ENCODE peak calls at places on chromosomes 16 and 17, in six cellular contexts. A is HFFc6, N is type B pancreatic cell, R is dorsolateral prefrontal cortex, K is neural crest cell, C is ascending aorta. P is an unnamed sample.

GRCh38 chr17:44334315-44335181 is 9.9 kb upstream of the SLC25A39 start:
- DNase-seq in A (no peak), N (no peak), R (no peak), K (no peak), C (no peak), P (no peak)

GRCh38 chr16:89498839-89499238 is 8.5 kb upstream of the ANKRD11 start:
- DNase-seq in A (no peak), N (no peak), R (no peak), K (no peak), C (no peak), P (no peak)

GRCh38 chr16:1150511-1150982 is 2.4 kb upstream of the CACNA1H start:
- DNase-seq in A (peak), N (no peak), R (no peak), K (no peak), C (no peak), P (no peak)

GRCh38 chr17:40552806-40553693 is 12.2 kb downstream of the CCR7 start:
- DNase-seq in A (no peak), N (peak), R (peak), K (no peak), C (no peak), P (peak)

GRCh38 chr16:87956169-87956770 is 5.0 kb downstream of the BANP start:
- DNase-seq in A (peak), N (no peak), R (no peak), K (peak), C (no peak), P (peak)

GRCh38 chr16:46954562-46954961 is 18.9 kb downstream of the DNAJA2 start:
- DNase-seq in A (no peak), N (no peak), R (no peak), K (no peak), C (no peak), P (no peak)

GRCh38 chr17:27475070-27475673 is 18.9 kb downstream of the KSR1 start:
- DNase-seq in A (no peak), N (no peak), R (no peak), K (no peak), C (no peak), P (no peak)

GRCh38 chr16:21727344-21727743 is 63.6 kb downstream of the OTOA start:
- DNase-seq in A (no peak), N (no peak), R (no peak), K (no peak), C (no peak), P (no peak)

GRCh38 chr16:1054660-1055556 is 17.6 kb upstream of the SSTR5 start:
- DNase-seq in A (no peak), N (no peak), R (peak), K (peak), C (no peak), P (no peak)

GRCh38 chr17:50931003-50931878 is 65.1 kb upstream of the TOB1 start:
- DNase-seq in A (peak), N (peak), R (peak), K (peak), C (peak), P (peak)

GRCh38 chr17:78133971-78134898 is 3.7 kb downstream of the TMC8 start:
- DNase-seq in A (no peak), N (no peak), R (peak), K (peak), C (no peak), P (peak)

GRCh38 chr17:35496470-35497290 is 40.8 kb downstream of the SLFN12L start:
- DNase-seq in A (no peak), N (no peak), R (no peak), K (no peak), C (no peak), P (no peak)

GRCh38 chr17:71237903-71238538 is 882.8 kb upstream of the SOX9 start:
- DNase-seq in A (peak), N (no peak), R (no peak), K (no peak), C (no peak), P (no peak)

GRCh38 chr17:70314506-70314905 is 145.2 kb downstream of the KCNJ2 start:
- DNase-seq in A (no peak), N (no peak), R (no peak), K (no peak), C (no peak), P (no peak)

GRCh38 chr17:15377608-15378007 is 36.2 kb upstream of the TEKT3 start:
- DNase-seq in A (peak), N (no peak), R (peak), K (peak), C (no peak), P (no peak)

GRCh38 chr17:32274643-32275042 is 9.0 kb downstream of the RHBDL3 start:
- DNase-seq in A (no peak), N (no peak), R (no peak), K (no peak), C (no peak), P (no peak)

GRCh38 chr17:46108120-46108519 is 85.1 kb downstream of the KANSL1 start:
- DNase-seq in A (no peak), N (no peak), R (no peak), K (no peak), C (no peak), P (no peak)

GRCh38 chr17:17904171-17905035 is 67.6 kb upstream of the SREBF1 start:
- DNase-seq in A (no peak), N (no peak), R (no peak), K (no peak), C (no peak), P (no peak)

GRCh38 chr17:58327363-58328194 is 1.0 kb downstream of the TSPOAP1 start:
- DNase-seq in A (no peak), N (no peak), R (no peak), K (no peak), C (no peak), P (no peak)

GRCh38 chr17:78122221-78122990 is 6.1 kb downstream of the TMC6 start:
- DNase-seq in A (no peak), N (no peak), R (no peak), K (no peak), C (no peak), P (no peak)

GRCh38 chr17:75091855-75092327 is 4.1 kb downstream of the SLC16A5 start:
- DNase-seq in A (no peak), N (no peak), R (no peak), K (no peak), C (no peak), P (no peak)

GRCh38 chr16:56625943-56626654 is 518 bp downstream of the MT1E start:
- DNase-seq in A (peak), N (no peak), R (no peak), K (no peak), C (peak), P (no peak)

GRCh38 chr17:13266596-13266995 is 248.8 kb upstream of the ELAC2 start:
- DNase-seq in A (peak), N (no peak), R (no peak), K (no peak), C (no peak), P (no peak)

GRCh38 chr17:50945779-50946222 is 79.6 kb upstream of the TOB1 start:
- DNase-seq in A (no peak), N (no peak), R (peak), K (no peak), C (no peak), P (no peak)

GRCh38 chr17:83155128-83156081 is 76.0 kb downstream of the METRNL start:
- DNase-seq in A (peak), N (peak), R (no peak), K (no peak), C (peak), P (peak)

GRCh38 chr17:8055851-8056231 is 17.0 kb downstream of the ALOX15B start:
- DNase-seq in A (no peak), N (no peak), R (no peak), K (no peak), C (no peak), P (no peak)

GRCh38 chr17:27945333-27945616 is 52.1 kb upstream of the LYRM9 start:
- DNase-seq in A (no peak), N (no peak), R (no peak), K (no peak), C (no peak), P (no peak)

GRCh38 chr17:29584452-29585079 is 4.9 kb downstream of the GIT1 start:
- DNase-seq in A (no peak), N (no peak), R (peak), K (no peak), C (no peak), P (no peak)

GRCh38 chr17:67570797-67571196 is 146.9 kb upstream of the NOL11 start:
- DNase-seq in A (no peak), N (no peak), R (no peak), K (no peak), C (no peak), P (no peak)

GRCh38 chr17:57294629-57295501 is 38.5 kb downstream of the MSI2 start:
- DNase-seq in A (peak), N (no peak), R (no peak), K (no peak), C (no peak), P (no peak)

GRCh38 chr17:36592316-36592710 is 634 bp downstream of the DHRS11 start:
- DNase-seq in A (no peak), N (peak), R (no peak), K (no peak), C (no peak), P (no peak)

GRCh38 chr16:12228607-12229499 is 252.3 kb downstream of the SNX29 start:
- DNase-seq in A (peak), N (no peak), R (peak), K (peak), C (no peak), P (no peak)

GRCh38 chr16:50547340-50547865 is 793 bp upstream of the NKD1 start:
- DNase-seq in A (no peak), N (no peak), R (no peak), K (peak), C (no peak), P (peak)

GRCh38 chr17:19372439-19372838 is 5.9 kb upstream of the MAPK7 start:
- DNase-seq in A (no peak), N (no peak), R (no peak), K (no peak), C (no peak), P (no peak)

GRCh38 chr16:24988593-24989338 is 26.4 kb downstream of the ARHGAP17 start:
- DNase-seq in A (peak), N (no peak), R (no peak), K (no peak), C (no peak), P (no peak)
- TF ChIP-seq CTCF in A (no peak), N (no peak), R (no peak), K (no peak), C (no peak), P (no peak)

GRCh38 chr17:55324296-55324978 is 59.7 kb downstream of the HLF start:
- DNase-seq in A (no peak), N (no peak), R (no peak), K (no peak), C (no peak), P (no peak)
- TF ChIP-seq CTCF in A (no peak), N (no peak), R (no peak), K (no peak), C (no peak), P (no peak)

DNA sequence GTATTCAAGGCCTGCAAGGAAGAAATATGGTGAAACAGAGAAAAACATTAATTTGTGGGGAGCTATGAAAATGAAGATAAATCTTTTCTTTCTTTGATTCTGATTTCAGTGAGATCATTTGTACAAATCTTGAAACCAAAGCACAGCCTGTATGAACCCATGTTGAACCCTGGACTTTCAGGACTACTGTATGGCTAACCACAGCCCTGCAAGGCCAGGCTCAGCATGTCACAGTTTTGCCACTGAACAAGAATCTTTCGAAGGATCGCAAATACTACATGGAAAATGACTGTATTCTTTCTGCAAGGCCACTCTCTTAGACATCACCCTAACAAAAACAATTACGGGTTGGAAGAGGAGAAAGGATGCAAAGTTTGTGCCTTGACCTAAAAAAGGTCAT is 161.7 kb upstream of the MAF start:
- DNase-seq in A (no peak), N (no peak), R (no peak), K (no peak), C (no peak), P (no peak)
- TF ChIP-seq CTCF in A (no peak), N (no peak), R (no peak), K (no peak), C (no peak), P (no peak)

DNA sequence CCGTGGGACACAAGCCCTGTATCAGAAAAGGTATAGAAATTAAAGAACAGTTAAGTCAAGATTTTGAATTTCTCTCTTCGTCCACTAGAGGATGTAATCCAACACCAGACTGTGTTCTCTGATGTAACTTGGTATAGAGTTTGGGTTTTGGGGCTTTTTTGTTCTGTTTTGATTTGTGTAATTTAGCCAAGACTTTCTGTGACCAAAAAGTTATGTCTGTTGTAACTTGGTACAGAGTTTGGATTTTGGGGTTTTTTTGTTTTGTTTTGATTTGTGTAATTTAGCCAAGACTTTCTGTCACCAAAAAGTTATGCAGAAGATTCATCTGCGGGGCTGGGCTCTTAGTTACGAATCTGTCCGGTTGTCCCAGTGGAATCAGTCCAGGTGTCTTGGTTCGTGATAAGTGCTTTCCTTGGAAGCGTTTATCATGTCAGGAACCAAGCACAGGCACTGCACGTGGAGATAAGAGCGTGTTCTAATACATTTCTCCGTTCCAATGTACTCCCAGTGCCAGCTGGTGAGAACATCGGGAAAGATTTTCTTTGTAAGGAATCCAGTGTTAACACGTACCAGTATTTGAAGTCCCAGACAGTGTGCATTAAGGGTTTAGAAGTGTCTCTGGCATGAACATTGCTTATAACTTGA is 44.1 kb upstream of the SEC14L1 start:
- DNase-seq in A (peak), N (no peak), R (no peak), K (no peak), C (no peak), P (no peak)
- TF ChIP-seq CTCF in A (peak), N (peak), R (peak), K (peak), C (peak), P (peak)

GRCh38 chr16:86346034-86346433 is 164.3 kb upstream of the FOXF1 start:
- DNase-seq in A (no peak), N (no peak), R (no peak), K (no peak), C (no peak), P (no peak)

GRCh38 chr16:86344881-86345280 is 165.4 kb upstream of the FOXF1 start:
- DNase-seq in A (no peak), N (no peak), R (no peak), K (no peak), C (no peak), P (no peak)

GRCh38 chr16:86347916-86348555 is 162.3 kb upstream of the FOXF1 start:
- DNase-seq in A (no peak), N (no peak), R (no peak), K (no peak), C (no peak), P (no peak)

GRCh38 chr16:86345521-86345920 is 164.8 kb upstream of the FOXF1 start:
- DNase-seq in A (no peak), N (no peak), R (no peak), K (no peak), C (no peak), P (no peak)

DNA sequence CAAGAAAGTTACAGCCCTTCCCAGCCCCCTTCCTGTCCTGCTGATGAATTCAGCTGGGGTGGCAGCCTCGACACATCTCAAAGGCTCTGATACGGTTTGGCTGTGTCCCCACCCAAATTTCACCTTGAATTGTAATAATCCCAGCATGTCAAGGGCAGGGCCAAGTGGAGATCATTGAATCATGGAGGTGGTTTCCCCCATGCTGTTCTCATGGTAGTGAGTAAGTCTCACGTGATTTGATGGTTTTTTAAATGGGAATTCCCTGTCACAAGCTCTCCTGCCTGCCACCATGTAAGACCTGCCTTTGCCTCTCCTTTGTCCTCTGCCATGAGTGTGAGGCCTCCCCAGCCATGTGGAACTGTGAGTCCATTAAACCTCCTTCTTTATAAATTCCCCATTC is 163.2 kb upstream of the FOXF1 start:
- DNase-seq in A (no peak), N (no peak), R (no peak), K (no peak), C (no peak), P (no peak)
- TF ChIP-seq CTCF in A (no peak), N (no peak), R (no peak), K (no peak), C (no peak), P (no peak)

DNA sequence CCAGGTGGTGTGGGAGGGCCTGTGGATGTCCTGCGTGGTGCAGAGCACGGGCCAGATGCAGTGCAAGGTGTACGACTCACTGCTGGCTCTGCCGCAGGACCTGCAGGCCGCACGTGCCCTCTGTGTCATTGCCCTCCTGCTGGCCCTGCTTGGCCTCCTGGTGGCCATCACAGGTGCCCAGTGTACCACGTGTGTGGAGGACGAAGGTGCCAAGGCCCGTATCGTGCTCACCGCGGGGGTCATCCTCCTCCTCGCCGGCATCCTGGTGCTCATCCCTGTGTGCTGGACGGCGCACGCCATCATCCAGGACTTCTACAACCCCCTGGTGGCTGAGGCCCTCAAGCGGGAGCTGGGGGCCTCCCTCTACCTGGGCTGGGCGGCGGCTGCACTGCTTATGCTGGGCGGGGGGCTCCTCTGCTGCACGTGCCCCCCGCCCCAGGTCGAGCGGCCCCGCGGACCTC is 798 bp downstream of the CLDN9 start:
- DNase-seq in A (no peak), N (no peak), R (no peak), K (no peak), C (no peak), P (no peak)
- TF ChIP-seq CTCF in A (peak), N (no peak), R (no peak), K (no peak), C (no peak), P (no peak)

GRCh38 chr17:3873862-3874261 is 19.0 kb downstream of the CAMKK1 start:
- DNase-seq in A (no peak), N (no peak), R (no peak), K (no peak), C (no peak), P (no peak)

GRCh38 chr17:3870871-3871306 is 22.0 kb downstream of the CAMKK1 start:
- DNase-seq in A (no peak), N (no peak), R (no peak), K (no peak), C (no peak), P (peak)

GRCh38 chr17:3879181-3879580 is 13.7 kb downstream of the CAMKK1 start:
- DNase-seq in A (peak), N (no peak), R (peak), K (no peak), C (no peak), P (no peak)

GRCh38 chr17:3877220-3877619 is 15.6 kb downstream of the CAMKK1 start:
- DNase-seq in A (no peak), N (no peak), R (no peak), K (no peak), C (no peak), P (no peak)

GRCh38 chr17:3875317-3875716 is 17.5 kb downstream of the CAMKK1 start:
- DNase-seq in A (no peak), N (no peak), R (no peak), K (no peak), C (no peak), P (no peak)
- TF ChIP-seq CTCF in A (no peak), N (no peak), R (no peak), K (no peak), C (no peak), P (no peak)

DNA sequence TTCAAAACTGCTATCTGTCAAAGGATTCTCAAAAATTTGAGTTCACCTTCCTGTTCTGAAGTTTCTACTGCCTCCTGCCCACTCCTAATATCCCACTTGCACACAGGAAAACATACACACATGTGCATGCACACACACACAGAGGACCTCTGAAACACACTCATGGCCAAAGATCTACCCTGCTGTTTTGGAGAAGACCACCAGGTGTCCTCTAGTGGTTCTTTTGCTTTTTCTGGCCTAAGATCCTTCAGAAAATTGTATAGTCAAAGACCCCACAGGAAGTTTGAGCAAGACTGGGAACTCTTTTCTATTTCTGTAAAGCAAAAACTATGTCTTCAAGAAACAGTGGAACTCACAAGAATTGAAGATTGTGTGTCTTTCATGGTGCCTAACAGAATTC is 90.2 kb downstream of the CDH8 start:
- DNase-seq in A (no peak), N (no peak), R (no peak), K (no peak), C (no peak), P (no peak)
- TF ChIP-seq CTCF in A (no peak), N (peak), R (no peak), K (no peak), C (no peak), P (no peak)

DNA sequence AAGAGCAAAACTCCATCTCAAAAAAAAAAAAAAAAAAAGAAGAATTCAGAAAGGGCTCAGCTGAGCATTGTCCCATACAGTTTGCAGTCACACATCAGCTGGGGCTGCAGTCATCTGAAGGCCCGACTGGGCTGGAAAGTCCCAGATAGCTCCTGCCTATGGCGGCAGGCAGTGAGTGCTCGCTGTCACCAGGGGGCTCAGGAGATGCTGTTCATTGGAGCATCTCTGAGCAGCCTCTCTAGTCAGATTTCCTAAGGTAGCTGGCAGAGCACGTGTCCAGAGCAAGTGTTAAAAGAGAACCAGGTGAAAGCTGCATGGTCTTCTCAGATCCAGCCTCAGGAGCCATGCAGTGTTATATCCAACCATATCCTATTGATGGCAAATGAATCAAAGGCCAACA is 75.8 kb downstream of the WSCD1 start:
- DNase-seq in A (no peak), N (no peak), R (no peak), K (no peak), C (no peak), P (no peak)
- TF ChIP-seq CTCF in A (no peak), N (no peak), R (no peak), K (no peak), C (no peak), P (no peak)